ENCODE peak calls at places on chromosomes 1 and 21, in six cellular contexts. G is PC-3; D is activated CD4-positive, alpha-beta T cell treated with anti-CD3 and anti-CD28 coated beads for 36 hours; R is left colon; F is activated B cell treated with CpG ODN at 0.5 μM for 24 hours; K is HCT116. X is an unnamed sample.

GRCh38 chr1:112317556-112317955 is 78.5 kb upstream of the CTTNBP2NL start:
- ATAC-seq in G (no peak), D (no peak), R (no peak), F (no peak), K (no peak), X (no peak)

GRCh38 chr21:36647279-36648093 is 51.4 kb upstream of the SIM2 start:
- ATAC-seq in G (peak), D (no peak), R (no peak), F (no peak), K (peak), X (peak)

GRCh38 chr1:193589597-193590040 is 403.2 kb upstream of the B3GALT2 start:
- ATAC-seq in G (peak), D (no peak), R (peak), F (no peak), K (no peak), X (peak)

GRCh38 chr1:234842726-234843641 is 233.0 kb upstream of the IRF2BP2 start:
- ATAC-seq in G (no peak), D (peak), R (no peak), F (peak), K (no peak), X (peak)

GRCh38 chr1:229258851-229259110 is 12.1 kb upstream of the RAB4A start:
- ATAC-seq in G (no peak), D (no peak), R (peak), F (no peak), K (peak), X (no peak)

GRCh38 chr1:84001501-84001900 is 2.6 kb upstream of the TTLL7 start:
- ATAC-seq in G (no peak), D (no peak), R (no peak), F (no peak), K (no peak), X (no peak)

GRCh38 chr1:230381564-230381963 is 44.6 kb downstream of the PGBD5 start:
- ATAC-seq in G (no peak), D (no peak), R (no peak), F (no peak), K (no peak), X (no peak)

GRCh38 chr1:35619237-35620121 is 21.8 kb downstream of the PSMB2 start:
- ATAC-seq in G (no peak), D (no peak), R (no peak), F (no peak), K (no peak), X (no peak)

GRCh38 chr1:87435484-87435883 is 106.8 kb downstream of the LMO4 start:
- ATAC-seq in G (no peak), D (peak), R (no peak), F (no peak), K (no peak), X (peak)

GRCh38 chr1:43238104-43238503 is 31.7 kb upstream of the TMEM125 start:
- ATAC-seq in G (peak), D (peak), R (peak), F (no peak), K (peak), X (peak)

GRCh38 chr1:35660581-35661473 is 19.5 kb upstream of the PSMB2 start:
- ATAC-seq in G (no peak), D (no peak), R (no peak), F (no peak), K (no peak), X (no peak)

GRCh38 chr1:86712088-86712860 is 7.9 kb downstream of the SH3GLB1 start:
- ATAC-seq in G (no peak), D (no peak), R (no peak), F (no peak), K (no peak), X (no peak)

GRCh38 chr1:215894617-215895016 is 327.5 kb downstream of the KCTD3 start:
- ATAC-seq in G (no peak), D (no peak), R (no peak), F (no peak), K (no peak), X (no peak)

GRCh38 chr1:10668241-10668761 is 128.1 kb downstream of the CASZ1 start:
- ATAC-seq in G (no peak), D (no peak), R (no peak), F (no peak), K (no peak), X (no peak)

GRCh38 chr1:92949937-92950817 is 11.1 kb downstream of the DIPK1A start:
- ATAC-seq in G (no peak), D (no peak), R (no peak), F (peak), K (peak), X (peak)

GRCh38 chr1:190602325-190602724 is 124.7 kb upstream of the BRINP3 start:
- ATAC-seq in G (no peak), D (no peak), R (no peak), F (no peak), K (no peak), X (no peak)

X was measured in esophagus mucosa.